ENCODE peak calls at places on chromosomes 13 and 19, in five cellular contexts. One of them, this sample, is unnamed.

GRCh38 chr19:16216744-16217670 is 19.3 kb downstream of the AP1M1 start:
- DNase-seq in GM12878: no peak
- DNase-seq in NT2/D1: no peak
- DNase-seq in HepG2: no peak
- DNase-seq in H1: no peak
- DNase-seq in this sample: no peak

GRCh38 chr13:36101157-36101556 is 30.0 kb downstream of the DCLK1 start:
- DNase-seq in NT2/D1: no peak
- DNase-seq in HepG2: no peak
- DNase-seq in H1: no peak
- DNase-seq in GM12878: no peak
- DNase-seq in this sample: no peak

GRCh38 chr19:47541507-47541906 is 26.6 kb upstream of the NAPA start:
- DNase-seq in HepG2: no peak
- DNase-seq in H1: no peak
- DNase-seq in NT2/D1: no peak
- DNase-seq in GM12878: peak
- DNase-seq in this sample: no peak

GRCh38 chr19:36093146-36093662 is 17.7 kb upstream of the OVOL3 start:
- DNase-seq in HepG2: no peak
- DNase-seq in GM12878: peak
- DNase-seq in NT2/D1: no peak
- DNase-seq in H1: no peak
- DNase-seq in this sample: no peak

GRCh38 chr19:6041071-6041470 is 63.1 kb upstream of the RANBP3 start:
- DNase-seq in GM12878: no peak
- DNase-seq in HepG2: no peak
- DNase-seq in NT2/D1: no peak
- DNase-seq in H1: peak
- DNase-seq in this sample: no peak

GRCh38 chr13:79990048-79990447 is 350.9 kb downstream of the SPRY2 start:
- DNase-seq in GM12878: no peak
- DNase-seq in H1: no peak
- DNase-seq in HepG2: no peak
- DNase-seq in NT2/D1: no peak
- DNase-seq in this sample: no peak

GRCh38 chr19:38015771-38016170 is 108.8 kb downstream of the SIPA1L3 start:
- DNase-seq in GM12878: no peak
- DNase-seq in NT2/D1: no peak
- DNase-seq in H1: no peak
- DNase-seq in HepG2: no peak
- DNase-seq in this sample: no peak

GRCh38 chr19:3968556-3969434 is 2.1 kb downstream of the DAPK3 start:
- DNase-seq in GM12878: no peak
- DNase-seq in H1: peak
- DNase-seq in NT2/D1: peak
- DNase-seq in HepG2: peak
- DNase-seq in this sample: peak

GRCh38 chr13:47901451-47901850 is 99.6 kb downstream of the SUCLA2 start:
- DNase-seq in H1: no peak
- DNase-seq in HepG2: no peak
- DNase-seq in GM12878: no peak
- DNase-seq in NT2/D1: no peak
- DNase-seq in this sample: no peak

GRCh38 chr13:73934215-73934623 is 200.0 kb downstream of the KLF12 start:
- DNase-seq in HepG2: no peak
- DNase-seq in NT2/D1: no peak
- DNase-seq in H1: no peak
- DNase-seq in GM12878: no peak
- DNase-seq in this sample: no peak

DNA sequence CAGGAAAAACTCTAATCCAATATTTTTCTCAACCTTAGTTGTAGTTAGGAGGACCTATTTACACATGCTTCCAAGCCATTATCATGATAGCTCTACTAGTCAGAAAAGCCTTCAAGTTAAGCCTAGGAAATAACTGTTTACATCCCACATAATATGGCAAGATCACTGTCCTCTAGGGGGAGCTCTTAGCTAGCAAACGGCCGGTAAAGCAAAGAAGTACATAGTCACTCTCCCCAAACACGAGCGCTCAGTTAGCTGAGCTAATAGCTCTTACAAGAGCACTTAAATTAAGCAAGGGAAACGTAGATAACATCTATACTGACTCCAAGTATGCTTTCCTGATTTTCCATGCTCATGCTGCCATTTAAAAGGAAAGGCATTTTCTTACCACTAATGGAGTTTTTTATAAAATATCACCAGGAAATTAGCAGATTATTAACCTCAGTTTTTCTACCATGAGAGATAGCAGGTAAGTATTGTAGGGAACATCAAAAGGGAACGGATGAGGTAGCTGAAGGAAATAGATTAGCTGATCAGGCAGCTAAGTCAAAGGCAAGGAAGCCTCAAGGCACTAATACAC is 100.6 kb upstream of the PABPC3 start:
- DNase-seq in HepG2: peak
- DNase-seq in H1: peak
- DNase-seq in GM12878: no peak
- DNase-seq in NT2/D1: peak
- DNase-seq in this sample: peak
- TF ChIP-seq SUZ12 in HepG2: no peak
- TF ChIP-seq SUZ12 in H1: no peak
- TF ChIP-seq SUZ12 in GM12878: no peak
- TF ChIP-seq SUZ12 in NT2/D1: no peak
- TF ChIP-seq SUZ12 in this sample: no peak

GRCh38 chr19:29587059-29587458 is 19.0 kb upstream of the POP4 start:
- DNase-seq in HepG2: no peak
- DNase-seq in NT2/D1: no peak
- DNase-seq in H1: no peak
- DNase-seq in GM12878: no peak
- DNase-seq in this sample: no peak
- TF ChIP-seq SUZ12 in HepG2: no peak
- TF ChIP-seq SUZ12 in NT2/D1: no peak
- TF ChIP-seq SUZ12 in H1: no peak
- TF ChIP-seq SUZ12 in GM12878: no peak
- TF ChIP-seq SUZ12 in this sample: no peak

DNA sequence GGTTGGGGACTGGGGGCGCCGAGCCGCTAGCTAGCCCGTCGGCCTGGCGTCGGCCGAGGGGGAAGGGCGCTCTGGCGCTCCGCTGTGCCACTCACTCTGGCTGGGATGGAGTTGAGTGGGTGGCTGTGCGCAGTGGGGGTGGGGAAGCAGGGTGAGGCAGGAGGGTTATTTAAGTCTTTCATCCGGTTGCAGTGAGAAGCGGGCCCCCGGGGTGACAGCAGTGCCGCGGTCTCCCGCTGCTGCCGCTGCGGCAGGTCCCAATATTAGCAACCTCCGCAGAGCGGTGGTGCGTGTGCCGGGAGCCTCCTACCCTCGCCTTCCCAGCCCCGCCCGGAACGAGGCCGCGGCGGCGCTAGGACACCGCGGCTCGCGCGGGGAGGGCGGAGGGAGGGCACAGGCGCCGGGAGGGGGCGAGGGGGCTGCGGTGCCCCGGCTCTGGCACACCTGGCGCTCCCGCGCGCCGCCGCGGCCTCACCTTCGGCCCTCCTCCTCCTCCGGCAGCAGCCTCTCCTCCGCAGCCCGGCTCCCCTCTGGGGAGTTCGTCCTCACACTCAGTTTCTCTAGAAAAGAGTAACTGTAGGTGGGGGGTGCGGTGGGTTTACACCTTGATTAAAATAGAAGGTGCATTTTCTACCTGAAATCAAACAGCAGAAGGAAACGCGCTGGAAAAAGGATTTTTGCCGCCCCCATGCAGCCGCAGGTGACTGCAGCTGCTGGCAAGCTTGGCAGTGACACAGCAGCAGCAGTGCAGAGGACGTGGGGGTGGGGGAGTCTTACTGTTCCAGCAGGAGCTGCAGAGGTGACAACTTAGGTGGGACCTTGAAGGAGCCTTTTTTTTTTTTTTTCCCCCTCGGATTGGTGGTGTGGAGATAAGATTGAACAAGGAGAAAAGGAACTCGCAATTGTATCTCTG is 4.5 kb downstream of the FGF9 start:
- DNase-seq in NT2/D1: no peak
- DNase-seq in H1: peak
- DNase-seq in GM12878: no peak
- DNase-seq in HepG2: no peak
- DNase-seq in this sample: peak
- TF ChIP-seq SUZ12 in NT2/D1: no peak
- TF ChIP-seq SUZ12 in H1: peak
- TF ChIP-seq SUZ12 in GM12878: no peak
- TF ChIP-seq SUZ12 in HepG2: no peak
- TF ChIP-seq SUZ12 in this sample: no peak

GRCh38 chr19:10417598-10418280 is 2.6 kb upstream of the PDE4A start:
- DNase-seq in NT2/D1: no peak
- DNase-seq in H1: peak
- DNase-seq in HepG2: no peak
- DNase-seq in GM12878: no peak
- DNase-seq in this sample: no peak
- TF ChIP-seq SUZ12 in NT2/D1: no peak
- TF ChIP-seq SUZ12 in H1: no peak
- TF ChIP-seq SUZ12 in HepG2: no peak
- TF ChIP-seq SUZ12 in GM12878: no peak
- TF ChIP-seq SUZ12 in this sample: no peak

GRCh38 chr19:19111967-19112580 is 26.2 kb downstream of the TMEM161A start:
- DNase-seq in GM12878: no peak
- DNase-seq in NT2/D1: no peak
- DNase-seq in HepG2: no peak
- DNase-seq in H1: no peak
- DNase-seq in this sample: no peak

GRCh38 chr19:19120308-19121156 is 17.7 kb downstream of the TMEM161A start:
- DNase-seq in HepG2: peak
- DNase-seq in NT2/D1: peak
- DNase-seq in GM12878: no peak
- DNase-seq in H1: peak
- DNase-seq in this sample: peak

GRCh38 chr19:19119325-19120237 is 18.7 kb downstream of the TMEM161A start:
- DNase-seq in H1: no peak
- DNase-seq in GM12878: no peak
- DNase-seq in HepG2: no peak
- DNase-seq in NT2/D1: no peak
- DNase-seq in this sample: no peak

GRCh38 chr19:19113040-19113541 is 25.2 kb downstream of the TMEM161A start:
- DNase-seq in H1: peak
- DNase-seq in HepG2: peak
- DNase-seq in NT2/D1: no peak
- DNase-seq in GM12878: no peak
- DNase-seq in this sample: no peak

DNA sequence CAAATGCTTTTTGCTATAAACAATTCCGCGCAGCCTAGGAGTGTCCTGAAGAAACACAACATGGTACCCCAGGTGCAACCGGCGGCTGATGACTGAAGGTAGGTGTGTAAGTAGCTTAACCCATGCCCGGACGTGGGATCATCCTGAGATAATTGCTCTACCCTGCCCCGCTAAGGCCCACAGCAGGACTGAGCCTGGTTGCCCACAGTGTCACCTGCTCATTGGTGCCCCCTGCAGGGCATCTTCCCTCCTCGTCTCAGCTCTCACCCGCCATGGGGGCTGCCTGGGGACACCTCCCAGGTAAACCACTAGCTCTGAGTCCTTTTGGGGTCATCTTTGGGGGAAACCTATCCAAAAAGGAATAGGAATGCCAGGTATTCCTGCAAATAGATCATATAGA is 22.3 kb downstream of the TMEM161A start:
- DNase-seq in GM12878: no peak
- DNase-seq in HepG2: peak
- DNase-seq in NT2/D1: no peak
- DNase-seq in H1: peak
- DNase-seq in this sample: peak
- TF ChIP-seq SUZ12 in GM12878: no peak
- TF ChIP-seq SUZ12 in HepG2: no peak
- TF ChIP-seq SUZ12 in NT2/D1: no peak
- TF ChIP-seq SUZ12 in H1: no peak
- TF ChIP-seq SUZ12 in this sample: no peak

DNA sequence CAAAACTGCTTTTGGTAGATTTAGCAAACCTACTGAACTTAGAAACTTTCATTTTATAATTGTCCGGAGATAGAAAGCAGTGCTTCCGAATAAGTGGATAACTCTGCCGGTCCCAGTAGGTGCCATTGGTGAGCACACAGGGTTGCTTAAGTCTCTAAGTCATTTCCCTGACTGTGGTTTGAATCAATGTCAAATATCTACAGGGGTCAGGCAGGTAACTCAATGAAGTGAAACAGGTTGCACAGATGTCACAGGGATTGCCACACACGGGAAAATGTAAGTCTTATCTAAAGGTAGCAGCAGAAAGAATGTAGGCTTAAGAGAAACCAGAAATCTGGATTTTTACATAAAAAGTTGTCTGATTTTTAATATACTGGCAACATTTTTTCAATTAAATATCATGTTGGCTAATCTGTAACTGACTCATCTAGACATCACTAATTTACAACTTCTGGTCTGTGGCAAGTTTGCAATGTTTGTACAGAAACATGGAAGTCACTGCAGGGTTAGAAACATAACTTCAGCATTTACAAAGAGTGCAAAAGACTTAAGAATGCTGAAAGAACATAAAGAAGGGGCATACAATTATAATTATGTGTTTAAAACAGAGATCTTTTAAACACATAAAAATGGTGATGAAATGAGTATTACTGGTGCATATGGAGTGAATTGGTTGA is 14.3 kb upstream of the LRRC63 start:
- DNase-seq in NT2/D1: no peak
- DNase-seq in H1: no peak
- DNase-seq in GM12878: no peak
- DNase-seq in HepG2: no peak
- DNase-seq in this sample: no peak
- TF ChIP-seq SUZ12 in NT2/D1: no peak
- TF ChIP-seq SUZ12 in H1: no peak
- TF ChIP-seq SUZ12 in GM12878: no peak
- TF ChIP-seq SUZ12 in HepG2: no peak
- TF ChIP-seq SUZ12 in this sample: no peak

DNA sequence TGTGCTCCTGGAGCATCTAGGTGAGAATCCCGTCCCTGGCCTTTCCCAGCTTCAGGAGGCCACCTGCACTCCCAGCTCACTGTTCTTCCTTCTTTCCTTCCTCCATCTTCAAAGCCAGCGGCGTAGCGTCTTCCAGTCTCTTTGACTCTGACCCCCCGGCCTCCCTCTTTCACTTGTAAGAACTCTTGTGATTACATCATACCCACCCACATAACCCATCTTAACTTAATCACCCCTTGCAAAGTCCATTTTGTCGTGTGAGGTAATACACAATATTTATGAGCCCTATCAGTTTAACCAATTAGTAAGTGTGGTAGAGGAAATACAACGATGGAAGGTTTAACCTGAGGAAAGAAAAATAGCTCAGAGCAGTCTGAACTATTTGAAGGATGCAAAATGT is 4.6 kb upstream of the CDC16 start:
- DNase-seq in NT2/D1: no peak
- DNase-seq in GM12878: no peak
- DNase-seq in H1: no peak
- DNase-seq in HepG2: no peak
- DNase-seq in this sample: no peak
- TF ChIP-seq SUZ12 in NT2/D1: no peak
- TF ChIP-seq SUZ12 in GM12878: no peak
- TF ChIP-seq SUZ12 in H1: no peak
- TF ChIP-seq SUZ12 in HepG2: no peak
- TF ChIP-seq SUZ12 in this sample: no peak

This sample was measured in HEK293T.